ENCODE peak calls at places on chromosomes 6 and 20, in six cellular contexts. A, F, H, J, Y and I are unnamed samples. For H3K9me3 and H3K9me2, the result is how much of the 10 kb centered on the place peaks cover.

GRCh38 chr6:6932341-6932740 is 175.4 kb upstream of the RREB1 start:
- DNase-seq in A (no peak), F (no peak), H (no peak), J (no peak), Y (no peak), I (no peak)

GRCh38 chr20:60204601-60205000 is 246.4 kb downstream of the CDH26 start:
- DNase-seq in A (no peak), F (no peak), H (no peak), J (no peak), Y (no peak), I (no peak)

GRCh38 chr6:137734005-137734874 is 132.8 kb upstream of the TNFAIP3 start:
- DNase-seq in A (no peak), F (no peak), H (no peak), J (no peak), Y (no peak), I (no peak)

GRCh38 chr6:47836046-47836445 is 54.2 kb downstream of the OPN5 start:
- DNase-seq in A (no peak), F (no peak), H (no peak), J (no peak), Y (no peak), I (no peak)

GRCh38 chr20:37200926-37201826 is 21.8 kb upstream of the MROH8 start:
- DNase-seq in A (no peak), F (no peak), H (no peak), J (no peak), Y (no peak), I (no peak)

GRCh38 chr6:150891886-150892485 is 26.5 kb downstream of the MTHFD1L start:
- DNase-seq in A (peak), F (peak), H (peak), J (peak), Y (peak), I (peak)

GRCh38 chr6:129893513-129894098 is 32.5 kb upstream of the TMEM244 start:
- DNase-seq in A (no peak), F (peak), H (peak), J (peak), Y (no peak), I (peak)

GRCh38 chr20:34068001-34068400 is 44.0 kb downstream of the EIF2S2 start:
- DNase-seq in A (no peak), F (no peak), H (no peak), J (no peak), Y (no peak), I (no peak)

GRCh38 chr6:19873031-19873430 is 35.9 kb downstream of the ID4 start:
- DNase-seq in A (no peak), F (peak), H (peak), J (peak), Y (no peak), I (no peak)

GRCh38 chr20:50338479-50339195 is 148.0 kb downstream of the CEBPB start:
- DNase-seq in A (no peak), F (no peak), H (no peak), J (peak), Y (no peak), I (peak)

GRCh38 chr6:7050911-7051779 is 56.6 kb upstream of the RREB1 start:
- DNase-seq in A (peak), F (peak), H (no peak), J (peak), Y (no peak), I (no peak)

GRCh38 chr6:41966961-41967311 is 25.3 kb upstream of the CCND3 start:
- DNase-seq in A (peak), F (peak), H (no peak), J (peak), Y (peak), I (no peak)

GRCh38 chr6:158752613-158753012 is 66.6 kb downstream of the EZR start:
- DNase-seq in A (no peak), F (no peak), H (peak), J (peak), Y (no peak), I (no peak)

GRCh38 chr20:62814709-62815065 is 2.2 kb upstream of the COL9A3 start:
- DNase-seq in A (no peak), F (no peak), H (no peak), J (no peak), Y (no peak), I (no peak)

GRCh38 chr20:6678101-6678500 is 89.4 kb upstream of the BMP2 start:
- DNase-seq in A (no peak), F (no peak), H (no peak), J (no peak), Y (no peak), I (no peak)

GRCh38 chr6:17845598-17845997 is 138.9 kb upstream of the NUP153 start:
- DNase-seq in A (no peak), F (no peak), H (no peak), J (no peak), Y (no peak), I (no peak)

GRCh38 chr6:148789991-148790390 is 43.2 kb downstream of the UST start:
- DNase-seq in A (no peak), F (no peak), H (no peak), J (no peak), Y (no peak), I (no peak)

GRCh38 chr6:131641554-131641953 is 4.5 kb downstream of the ENPP3 start:
- DNase-seq in A (no peak), F (no peak), H (no peak), J (no peak), Y (no peak), I (no peak)

GRCh38 chr6:109453594-109454482 is 1.7 kb downstream of the MICAL1 start:
- DNase-seq in A (no peak), F (no peak), H (peak), J (peak), Y (no peak), I (no peak)

GRCh38 chr6:13710552-13711383 is 867 bp downstream of the RANBP9 start:
- DNase-seq in A (peak), F (peak), H (peak), J (peak), Y (no peak), I (peak)

GRCh38 chr6:133890941-133891813 is 2.3 kb downstream of the TCF21 start:
- DNase-seq in A (peak), F (no peak), H (no peak), J (peak), Y (no peak), I (peak)

GRCh38 chr6:48176909-48177308 is 65.9 kb upstream of the PTCHD4 start:
- DNase-seq in A (no peak), F (no peak), H (no peak), J (no peak), Y (no peak), I (no peak)

GRCh38 chr20:16362642-16363041 is 210.6 kb downstream of the KIF16B start:
- DNase-seq in A (no peak), F (peak), H (no peak), J (no peak), Y (no peak), I (no peak)

GRCh38 chr6:136037885-136038460 is 186.5 kb downstream of the PDE7B start:
- DNase-seq in A (no peak), F (no peak), H (no peak), J (peak), Y (no peak), I (no peak)

GRCh38 chr20:23179766-23180403 is 93.8 kb upstream of the CD93 start:
- DNase-seq in A (no peak), F (no peak), H (no peak), J (peak), Y (no peak), I (no peak)

DNA sequence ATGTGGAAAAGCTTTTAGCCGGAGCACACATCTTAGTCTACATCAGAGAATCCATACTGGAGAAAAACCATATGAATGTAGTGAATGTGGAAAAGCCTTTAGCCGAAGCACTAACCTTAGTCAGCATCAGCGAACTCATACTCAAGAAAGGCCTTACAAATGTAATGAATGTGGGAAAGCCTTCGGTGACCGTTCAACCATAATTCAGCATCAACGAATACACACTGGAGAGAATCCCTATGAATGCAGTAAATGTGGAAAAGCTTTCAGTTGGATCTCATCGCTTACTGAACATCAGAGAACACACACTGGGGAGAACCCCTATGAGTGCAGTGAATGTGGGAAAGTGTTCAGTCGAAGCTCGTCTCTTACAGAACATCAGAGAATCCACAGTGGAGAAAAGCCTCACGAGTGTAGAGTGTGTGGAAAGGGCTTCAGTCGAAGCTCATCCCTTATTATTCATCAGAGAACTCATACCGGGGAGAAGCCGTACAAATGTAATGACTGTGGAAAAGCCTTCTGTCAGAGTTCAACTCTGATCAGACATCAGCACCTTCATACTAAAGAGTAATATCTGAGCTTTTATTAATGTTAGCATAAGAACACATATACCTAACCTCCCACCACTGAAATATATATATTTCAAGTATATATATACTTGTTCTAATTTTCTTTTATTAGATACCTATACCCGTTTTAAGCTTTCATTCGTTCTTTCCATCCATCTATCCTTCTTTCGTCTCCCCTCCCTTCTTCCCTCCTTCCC is 12.5 kb downstream of the ZNF391 start:
- DNase-seq in A (no peak), F (no peak), H (no peak), J (no peak), Y (no peak), I (no peak)
- H3K9me3 ChIP-seq in A (under half), F (under half), H (under half), J (under half), Y (under half), I (under half)

GRCh38 chr20:38515631-38516030 is 43.0 kb downstream of the RALGAPB start:
- DNase-seq in A (no peak), F (no peak), H (no peak), J (no peak), Y (no peak), I (no peak)
- H3K9me2 ChIP-seq in A (under half), F (under half), H (under half), J (under half), Y (under half), I (under half)

GRCh38 chr6:10415593-10416480 is 963 bp upstream of the TFAP2A start:
- DNase-seq in A (no peak), F (peak), H (no peak), J (no peak), Y (no peak), I (no peak)

GRCh38 chr6:10416863-10417641 is 2.2 kb upstream of the TFAP2A start:
- DNase-seq in A (no peak), F (no peak), H (no peak), J (no peak), Y (no peak), I (no peak)

GRCh38 chr6:10417681-10418104 is 2.8 kb upstream of the TFAP2A start:
- DNase-seq in A (no peak), F (no peak), H (no peak), J (no peak), Y (no peak), I (no peak)

GRCh38 chr6:10414766-10415592 is at the start of gene TFAP2A:
- DNase-seq in A (peak), F (peak), H (no peak), J (peak), Y (no peak), I (no peak)

DNA sequence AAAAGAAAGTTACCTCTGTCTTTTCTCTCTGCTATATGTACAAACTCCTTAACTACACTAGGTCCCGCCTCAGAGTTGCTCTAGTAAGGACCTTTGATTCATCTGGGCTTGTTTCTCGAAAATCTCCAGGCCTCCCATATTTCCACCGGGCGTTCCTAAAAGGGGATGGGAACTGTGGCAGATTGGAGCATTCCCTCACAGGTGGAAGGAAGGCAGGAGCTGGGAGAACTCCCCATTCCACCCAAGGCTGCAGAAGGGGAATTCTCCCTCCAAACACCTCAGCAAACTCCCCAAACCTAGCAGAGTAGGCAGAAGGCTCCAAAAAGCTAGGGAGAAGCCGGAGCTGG is 1.6 kb upstream of the TFAP2A start:
- DNase-seq in A (no peak), F (no peak), H (no peak), J (no peak), Y (no peak), I (no peak)
- H3K4me3 ChIP-seq in A (no peak), F (peak), H (no peak), J (no peak), Y (no peak), I (no peak)

GRCh38 chr6:104537872-104538271 is 321.8 kb downstream of the HACE1 start:
- DNase-seq in A (no peak), F (no peak), H (no peak), J (no peak), Y (no peak), I (peak)
- H3K9me3 ChIP-seq in A (under half), F (under half), H (under half), J (under half), Y (under half), I (under half)

GRCh38 chr20:46951840-46952497 is 57.3 kb downstream of the EYA2 start:
- DNase-seq in A (no peak), F (peak), H (no peak), J (peak), Y (no peak), I (no peak)
- H3K9me2 ChIP-seq in A (under half), F (under half), H (under half), J (under half), Y (under half), I (under half)

GRCh38 chr6:85798934-85799490 is 156.3 kb upstream of the SYNCRIP start:
- DNase-seq in A (no peak), F (peak), H (no peak), J (peak), Y (no peak), I (no peak)

GRCh38 chr6:85802162-85802561 is 159.5 kb upstream of the SYNCRIP start:
- DNase-seq in A (no peak), F (peak), H (no peak), J (no peak), Y (no peak), I (no peak)

GRCh38 chr6:85797993-85798392 is 155.3 kb upstream of the SYNCRIP start:
- DNase-seq in A (no peak), F (peak), H (no peak), J (no peak), Y (no peak), I (no peak)

DNA sequence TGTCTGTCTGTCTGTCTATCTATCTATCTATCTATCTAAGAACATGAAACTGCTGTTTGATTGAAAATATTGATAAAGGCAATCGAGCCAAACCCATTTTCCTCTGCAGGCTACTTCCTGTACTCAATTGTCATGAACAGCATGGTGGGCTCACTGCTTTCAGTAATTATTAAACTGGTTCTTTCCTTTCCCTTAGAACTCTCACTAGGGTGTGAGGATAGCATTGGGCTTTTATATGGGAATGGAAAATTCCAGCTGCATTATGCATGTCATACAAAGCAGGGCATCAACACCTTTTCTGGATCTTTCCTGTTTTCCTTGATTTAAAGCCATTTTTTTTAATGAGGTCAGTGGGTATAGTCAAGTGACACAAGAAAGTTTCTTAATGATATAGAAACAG is 161.0 kb upstream of the SYNCRIP start:
- DNase-seq in A (no peak), F (no peak), H (no peak), J (no peak), Y (no peak), I (no peak)
- H3K4me3 ChIP-seq in A (no peak), F (no peak), H (no peak), J (no peak), Y (no peak), I (no peak)

GRCh38 chr6:168198302-168199180 is 119.5 kb upstream of the FRMD1 start:
- DNase-seq in A (no peak), F (no peak), H (no peak), J (no peak), Y (no peak), I (peak)
- H3K9me3 ChIP-seq in A (under half), F (under half), H (under half), J (under half), Y (under half), I (under half)

GRCh38 chr6:44504321-44504761 is 116.8 kb downstream of the CDC5L start:
- DNase-seq in A (no peak), F (no peak), H (no peak), J (no peak), Y (no peak), I (no peak)

GRCh38 chr6:44500074-44500473 is 112.6 kb downstream of the CDC5L start:
- DNase-seq in A (no peak), F (no peak), H (no peak), J (no peak), Y (no peak), I (no peak)

GRCh38 chr6:44505751-44506150 is 118.2 kb downstream of the CDC5L start:
- DNase-seq in A (no peak), F (no peak), H (no peak), J (no peak), Y (no peak), I (no peak)

GRCh38 chr6:44507014-44507413 is 119.5 kb downstream of the CDC5L start:
- DNase-seq in A (no peak), F (no peak), H (no peak), J (no peak), Y (no peak), I (no peak)

GRCh38 chr6:44503471-44503870 is 116.0 kb downstream of the CDC5L start:
- DNase-seq in A (no peak), F (no peak), H (no peak), J (no peak), Y (no peak), I (no peak)
- H3K9me2 ChIP-seq in A (under half), F (under half), H (under half), J (under half), Y (under half), I (under half)

GRCh38 chr6:35919085-35919826 is 1.6 kb downstream of the SRPK1 start:
- DNase-seq in A (no peak), F (peak), H (peak), J (peak), Y (no peak), I (peak)
- H3K4me3 ChIP-seq in A (peak), F (peak), H (peak), J (peak), Y (peak), I (peak)